ENCODE peak calls at places on chromosomes 3 and 15, in ten cellular contexts. Y is NCI-H1694 treated with DMSO at 0.1 percent for 48 hours, K is brain microvascular endothelial cell, T is Calu3, W is NCI-H2227 treated with DMSO at 0.1 percent for 48 hours, J is lower leg skin, V is lung, F is mesenchymal stem cell, D is fibroblast of mammary gland, Q is body of pancreas. G is an unnamed sample.

GRCh38 chr15:92645731-92646130 is 9.8 kb downstream of the FAM174B start:
- DNase-seq in Y (no peak), K (no peak), T (no peak), W (no peak), J (peak), V (no peak), F (no peak), D (no peak), Q (no peak), G (no peak)

GRCh38 chr3:175413926-175414325 is 554.8 kb downstream of the NAALADL2 start:
- DNase-seq in Y (no peak), K (no peak), T (no peak), W (no peak), J (no peak), V (no peak), F (no peak), D (no peak), Q (no peak), G (no peak)

GRCh38 chr3:165839296-165840076 is 2.3 kb upstream of the BCHE start:
- DNase-seq in Y (no peak), K (no peak), T (no peak), W (no peak), J (no peak), V (no peak), F (peak), D (no peak), Q (no peak), G (peak)

GRCh38 chr3:185308126-185308754 is 54.4 kb upstream of the EHHADH start:
- DNase-seq in Y (peak), K (peak), T (peak), W (no peak), J (no peak), V (peak), F (peak), D (peak), Q (peak), G (peak)

GRCh38 chr15:62464705-62465104 is 299.6 kb upstream of the C2CD4B start:
- DNase-seq in Y (no peak), K (no peak), T (no peak), W (no peak), J (no peak), V (no peak), F (no peak), D (peak), Q (no peak), G (no peak)

GRCh38 chr15:77986891-77987764 is 90.4 kb downstream of the TBC1D2B start:
- DNase-seq in Y (no peak), K (no peak), T (no peak), W (no peak), J (peak), V (no peak), F (no peak), D (no peak), Q (no peak), G (no peak)

GRCh38 chr3:131922356-131922755 is 112.5 kb downstream of the CPNE4 start:
- DNase-seq in Y (no peak), K (no peak), T (no peak), W (no peak), J (no peak), V (no peak), F (no peak), D (no peak), Q (no peak), G (no peak)

GRCh38 chr15:70179309-70179892 is 81.7 kb upstream of the TLE3 start:
- DNase-seq in Y (no peak), K (no peak), T (no peak), W (no peak), J (no peak), V (no peak), F (no peak), D (no peak), Q (no peak), G (no peak)

GRCh38 chr3:31565288-31565687 is 32.6 kb downstream of the STT3B start:
- DNase-seq in Y (no peak), K (no peak), T (no peak), W (no peak), J (no peak), V (no peak), F (no peak), D (no peak), Q (no peak), G (no peak)

GRCh38 chr15:85464471-85464870 is 84.1 kb downstream of the AKAP13 start:
- DNase-seq in Y (no peak), K (no peak), T (no peak), W (no peak), J (no peak), V (no peak), F (no peak), D (no peak), Q (no peak), G (no peak)

GRCh38 chr15:86735244-86736040 is 655.8 kb downstream of the AGBL1 start:
- DNase-seq in Y (no peak), K (no peak), T (no peak), W (no peak), J (no peak), V (no peak), F (no peak), D (no peak), Q (no peak), G (no peak)

GRCh38 chr3:182410051-182410450 is 383.3 kb upstream of the ATP11B start:
- DNase-seq in Y (no peak), K (no peak), T (no peak), W (no peak), J (no peak), V (no peak), F (no peak), D (no peak), Q (no peak), G (no peak)

GRCh38 chr3:145175626-145176025 is 985.4 kb downstream of the PLOD2 start:
- DNase-seq in Y (no peak), K (no peak), T (no peak), W (no peak), J (no peak), V (no peak), F (no peak), D (no peak), Q (no peak), G (no peak)

GRCh38 chr3:13896473-13897154 is 16.7 kb upstream of the WNT7A start:
- DNase-seq in Y (peak), K (peak), T (peak), W (peak), J (peak), V (no peak), F (peak), D (peak), Q (peak), G (peak)

GRCh38 chr3:183555541-183556081 is at the start of gene KLHL6:
- DNase-seq in Y (no peak), K (no peak), T (no peak), W (no peak), J (no peak), V (no peak), F (no peak), D (no peak), Q (no peak), G (no peak)

GRCh38 chr3:72924055-72924454 is 36.2 kb downstream of the GXYLT2 start:
- DNase-seq in Y (no peak), K (no peak), T (no peak), W (no peak), J (peak), V (no peak), F (no peak), D (no peak), Q (no peak), G (no peak)

GRCh38 chr15:85276921-85277320 is 103.5 kb upstream of the AKAP13 start:
- DNase-seq in Y (no peak), K (no peak), T (peak), W (no peak), J (no peak), V (no peak), F (peak), D (no peak), Q (no peak), G (no peak)

GRCh38 chr3:45064512-45065372 is 38.6 kb downstream of the CLEC3B start:
- DNase-seq in Y (no peak), K (peak), T (no peak), W (no peak), J (no peak), V (peak), F (peak), D (peak), Q (no peak), G (peak)

GRCh38 chr3:126340081-126340511 is 17.1 kb downstream of the KLF15 start:
- DNase-seq in Y (no peak), K (no peak), T (peak), W (no peak), J (peak), V (no peak), F (no peak), D (peak), Q (no peak), G (no peak)

GRCh38 chr15:62977952-62978811 is 64.4 kb upstream of the TPM1 start:
- DNase-seq in Y (no peak), K (peak), T (no peak), W (no peak), J (no peak), V (no peak), F (peak), D (peak), Q (no peak), G (peak)

GRCh38 chr15:77653832-77654480 is 21.2 kb upstream of the LINGO1 start:
- DNase-seq in Y (no peak), K (no peak), T (no peak), W (no peak), J (no peak), V (no peak), F (no peak), D (no peak), Q (no peak), G (no peak)

GRCh38 chr15:72353266-72353665 is 22.5 kb downstream of the HEXA start:
- DNase-seq in Y (no peak), K (no peak), T (no peak), W (no peak), J (no peak), V (no peak), F (peak), D (peak), Q (no peak), G (no peak)

GRCh38 chr3:150073513-150073912 is 102.8 kb upstream of the PFN2 start:
- DNase-seq in Y (no peak), K (no peak), T (no peak), W (no peak), J (no peak), V (no peak), F (no peak), D (no peak), Q (no peak), G (no peak)

GRCh38 chr3:49723301-49723630 is 485 bp downstream of the GMPPB start:
- DNase-seq in Y (no peak), K (peak), T (peak), W (peak), J (peak), V (peak), F (peak), D (peak), Q (peak), G (peak)

GRCh38 chr3:193132247-193132646 is 108.8 kb upstream of the PLAAT1 start:
- DNase-seq in Y (no peak), K (no peak), T (no peak), W (no peak), J (no peak), V (no peak), F (no peak), D (peak), Q (no peak), G (no peak)

GRCh38 chr3:136546718-136547117 is 205.5 kb downstream of the STAG1 start:
- DNase-seq in Y (no peak), K (no peak), T (no peak), W (no peak), J (no peak), V (no peak), F (peak), D (peak), Q (no peak), G (no peak)

GRCh38 chr3:136818191-136818850 is 605 bp upstream of the SLC35G2 start:
- DNase-seq in Y (no peak), K (peak), T (peak), W (peak), J (peak), V (no peak), F (peak), D (peak), Q (peak), G (peak)